ENCODE peak calls at places on chromosome 20, in four cellular contexts. T, W, G and N are unnamed samples.

GRCh38 chr20:42018979-42019378 is 400.8 kb upstream of the CHD6 start:
- DNase-seq in T (no peak), W (no peak), G (no peak), N (no peak)

GRCh38 chr20:41716436-41716835 is 98.3 kb upstream of the CHD6 start:
- DNase-seq in T (no peak), W (no peak), G (no peak), N (no peak)

GRCh38 chr20:2692036-2692885 is at the start of gene EBF4:
- DNase-seq in T (peak), W (no peak), G (peak), N (no peak)

GRCh38 chr20:47243003-47243402 is 113.5 kb downstream of the ZMYND8 start:
- DNase-seq in T (no peak), W (no peak), G (no peak), N (no peak)

GRCh38 chr20:41133709-41134361 is 3.5 kb upstream of the PLCG1 start:
- DNase-seq in T (peak), W (no peak), G (no peak), N (peak)

GRCh38 chr20:63915471-63915870 is 20.5 kb downstream of the DNAJC5 start:
- DNase-seq in T (peak), W (no peak), G (no peak), N (no peak)

GRCh38 chr20:19583532-19584175 is 174.4 kb upstream of the RIN2 start:
- DNase-seq in T (no peak), W (peak), G (peak), N (peak)

GRCh38 chr20:50628326-50628725 is 63.0 kb downstream of the RIPOR3 start:
- DNase-seq in T (no peak), W (no peak), G (no peak), N (no peak)

GRCh38 chr20:57243480-57244220 is 22.8 kb downstream of the BMP7 start:
- DNase-seq in T (no peak), W (no peak), G (no peak), N (peak)

GRCh38 chr20:1434571-1435336 is 31.9 kb downstream of the NSFL1C start:
- DNase-seq in T (no peak), W (peak), G (no peak), N (peak)

GRCh38 chr20:9838378-9839295 is at the start of gene PAK5:
- DNase-seq in T (peak), W (no peak), G (no peak), N (peak)

GRCh38 chr20:49272654-49273053 is 5.2 kb downstream of the ZNFX1 start:
- DNase-seq in T (no peak), W (no peak), G (no peak), N (no peak)

GRCh38 chr20:32966881-32967781 is 37.1 kb downstream of the SUN5 start:
- DNase-seq in T (no peak), W (no peak), G (no peak), N (no peak)

GRCh38 chr20:58552366-58552934 is 37.3 kb upstream of the APCDD1L start:
- DNase-seq in T (peak), W (no peak), G (no peak), N (no peak)

GRCh38 chr20:5148581-5148980 is 21.8 kb downstream of the CDS2 start:
- DNase-seq in T (no peak), W (no peak), G (no peak), N (no peak)

GRCh38 chr20:1934578-1935573 is 39.7 kb downstream of the SIRPA start:
- DNase-seq in T (no peak), W (no peak), G (peak), N (peak)

GRCh38 chr20:50848341-50848808 is 53.5 kb downstream of the BCAS4 start:
- DNase-seq in T (peak), W (no peak), G (peak), N (peak)

GRCh38 chr20:63957004-63957689 is 931 bp upstream of the UCKL1 start:
- DNase-seq in T (no peak), W (peak), G (peak), N (peak)

GRCh38 chr20:17662333-17663039 is 19.6 kb downstream of the RRBP1 start:
- DNase-seq in T (no peak), W (no peak), G (peak), N (no peak)

GRCh38 chr20:50303573-50304500 is 113.2 kb downstream of the CEBPB start:
- DNase-seq in T (peak), W (no peak), G (peak), N (peak)

GRCh38 chr20:409697-410559 is 1.8 kb downstream of the RBCK1 start:
- DNase-seq in T (no peak), W (no peak), G (no peak), N (no peak)

GRCh38 chr20:41318271-41318649 is 729 bp upstream of the ZHX3 start:
- DNase-seq in T (no peak), W (no peak), G (no peak), N (no peak)

GRCh38 chr20:34037767-34038166 is 44.1 kb downstream of the RALY start:
- DNase-seq in T (no peak), W (no peak), G (peak), N (no peak)

GRCh38 chr20:8790442-8791074 is 278.3 kb upstream of the PLCB4 start:
- DNase-seq in T (no peak), W (no peak), G (peak), N (peak)

GRCh38 chr20:57265649-57266250 is 691 bp downstream of the BMP7 start:
- DNase-seq in T (no peak), W (no peak), G (no peak), N (no peak)

GRCh38 chr20:48583801-48584200 is 244.0 kb downstream of the PREX1 start:
- DNase-seq in T (no peak), W (no peak), G (no peak), N (no peak)

GRCh38 chr20:8473459-8473858 is 341.4 kb downstream of the PLCB1 start:
- DNase-seq in T (no peak), W (no peak), G (no peak), N (no peak)